ENCODE peak calls at places on chromosomes 12 and 14, in four cellular contexts. One of them, this sample, is unnamed.
A peak's percentile ranks its signal among the peaks of the same experiment; 100 is the strongest.

GRCh38 chr12:46103691-46104090 is 113.3 kb upstream of the SCAF11 start:
- DNase-seq in OCI-LY7: no peak
- DNase-seq in lower lobe of right lung: no peak
- DNase-seq in IMR-90: no peak
- DNase-seq in this sample: no peak

GRCh38 chr12:89461649-89462612 is 62.7 kb downstream of the GALNT4 start:
- DNase-seq in lower lobe of right lung: no peak
- DNase-seq in IMR-90: peak; percentile 82
- DNase-seq in OCI-LY7: peak; percentile 67
- DNase-seq in this sample: no peak

GRCh38 chr12:85835810-85836715 is at the start of gene RASSF9:
- DNase-seq in lower lobe of right lung: peak; percentile 77
- DNase-seq in OCI-LY7: no peak
- DNase-seq in IMR-90: peak; percentile 43
- DNase-seq in this sample: no peak

GRCh38 chr12:3592856-3593625 is 102.0 kb downstream of the PRMT8 start:
- DNase-seq in OCI-LY7: no peak
- DNase-seq in IMR-90: no peak
- DNase-seq in lower lobe of right lung: no peak
- DNase-seq in this sample: no peak

GRCh38 chr12:28500373-28501024 is 310.2 kb downstream of the CCDC91 start:
- DNase-seq in IMR-90: peak; percentile 62
- DNase-seq in lower lobe of right lung: no peak
- DNase-seq in OCI-LY7: no peak
- DNase-seq in this sample: no peak

GRCh38 chr14:101480747-101481530 is 80.4 kb upstream of the DIO3 start:
- DNase-seq in OCI-LY7: no peak
- DNase-seq in IMR-90: peak; percentile 82
- DNase-seq in lower lobe of right lung: peak; percentile 19
- DNase-seq in this sample: no peak

GRCh38 chr12:93502802-93503623 is 35.7 kb downstream of the MRPL42 start:
- DNase-seq in IMR-90: peak; percentile 48
- DNase-seq in OCI-LY7: peak; percentile 53
- DNase-seq in lower lobe of right lung: no peak
- DNase-seq in this sample: peak; percentile 72

GRCh38 chr14:99662846-99663245 is 17.9 kb downstream of the HHIPL1 start:
- DNase-seq in IMR-90: no peak
- DNase-seq in lower lobe of right lung: no peak
- DNase-seq in OCI-LY7: no peak
- DNase-seq in this sample: no peak

GRCh38 chr12:52692253-52692652 is 11.1 kb downstream of the KRT77 start:
- DNase-seq in IMR-90: no peak
- DNase-seq in OCI-LY7: peak; percentile 25
- DNase-seq in lower lobe of right lung: no peak
- DNase-seq in this sample: no peak

GRCh38 chr14:61553730-61554641 is 141.3 kb upstream of the HIF1A start:
- DNase-seq in lower lobe of right lung: no peak
- DNase-seq in OCI-LY7: no peak
- DNase-seq in IMR-90: peak; percentile 98
- DNase-seq in this sample: no peak

GRCh38 chr14:103142031-103142430 is 18.8 kb downstream of the TNFAIP2 start:
- DNase-seq in lower lobe of right lung: no peak
- DNase-seq in OCI-LY7: peak; percentile 63
- DNase-seq in IMR-90: no peak
- DNase-seq in this sample: no peak

GRCh38 chr12:42126963-42127362 is 17.7 kb downstream of the GXYLT1 start:
- DNase-seq in lower lobe of right lung: no peak
- DNase-seq in IMR-90: no peak
- DNase-seq in OCI-LY7: no peak
- DNase-seq in this sample: no peak

GRCh38 chr12:39510001-39510400 is 67.1 kb upstream of the KIF21A start:
- DNase-seq in IMR-90: no peak
- DNase-seq in OCI-LY7: no peak
- DNase-seq in lower lobe of right lung: no peak
- DNase-seq in this sample: no peak

DNA sequence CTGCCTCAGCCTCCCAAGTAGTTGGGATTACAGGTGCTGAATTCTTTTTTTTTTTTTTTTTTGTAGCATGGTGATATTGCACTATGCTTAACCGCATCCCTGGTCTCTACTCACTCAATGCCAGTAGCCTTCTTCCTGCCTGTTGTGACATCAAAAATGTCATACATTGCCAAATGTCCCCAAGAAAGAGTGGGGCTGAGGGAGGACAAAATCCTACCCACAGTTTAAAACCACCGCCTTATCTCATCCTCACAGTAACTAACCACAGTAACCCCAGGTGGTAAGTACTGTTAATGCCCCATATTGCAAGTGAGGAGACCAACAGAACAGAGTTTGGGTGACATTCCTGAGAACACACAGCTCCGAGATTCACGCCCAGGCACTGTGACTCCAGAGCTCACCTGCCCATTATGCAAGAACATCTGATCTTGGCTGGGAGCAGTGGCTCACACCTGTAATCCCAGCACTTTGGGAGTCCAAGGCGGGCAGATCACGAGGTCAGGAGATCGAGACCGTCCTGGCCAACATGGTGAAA is 19.6 kb downstream of the MORN3 start:
- DNase-seq in OCI-LY7: no peak
- DNase-seq in lower lobe of right lung: no peak
- DNase-seq in IMR-90: no peak
- DNase-seq in this sample: peak; percentile 44
- TF ChIP-seq CTCF in OCI-LY7: no peak
- TF ChIP-seq CTCF in lower lobe of right lung: no peak
- TF ChIP-seq CTCF in IMR-90: no peak
- TF ChIP-seq CTCF in this sample: no peak

GRCh38 chr12:130860311-130860710 is 11.6 kb upstream of the RAN start:
- DNase-seq in IMR-90: no peak
- DNase-seq in lower lobe of right lung: no peak
- DNase-seq in OCI-LY7: no peak
- DNase-seq in this sample: no peak

GRCh38 chr12:130859128-130859527 is 12.7 kb upstream of the RAN start:
- DNase-seq in OCI-LY7: no peak
- DNase-seq in lower lobe of right lung: no peak
- DNase-seq in IMR-90: no peak
- DNase-seq in this sample: no peak

GRCh38 chr12:130856088-130856487 is 15.8 kb upstream of the RAN start:
- DNase-seq in IMR-90: no peak
- DNase-seq in OCI-LY7: no peak
- DNase-seq in lower lobe of right lung: no peak
- DNase-seq in this sample: no peak

GRCh38 chr12:130862161-130862560 is 9.7 kb upstream of the RAN start:
- DNase-seq in OCI-LY7: no peak
- DNase-seq in IMR-90: no peak
- DNase-seq in lower lobe of right lung: no peak
- DNase-seq in this sample: no peak

DNA sequence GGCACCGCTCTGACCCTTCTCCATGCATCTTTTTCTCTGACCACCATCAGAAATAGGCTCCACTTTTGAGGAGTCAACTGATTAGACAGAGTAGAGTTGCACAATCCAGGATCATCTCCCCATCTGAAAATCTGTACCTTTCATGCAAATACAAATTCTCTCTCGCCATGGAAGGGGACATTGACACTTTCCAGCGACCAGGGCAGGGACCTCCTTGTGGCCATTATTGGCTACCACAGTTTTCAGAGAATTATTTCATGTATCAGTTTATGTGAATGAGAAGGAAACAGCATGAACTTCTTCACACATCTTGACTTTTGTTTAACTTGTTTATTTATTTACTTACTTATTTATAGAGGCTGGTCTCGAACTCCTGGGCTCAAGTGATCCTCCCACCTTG is 13.8 kb upstream of the RAN start:
- DNase-seq in lower lobe of right lung: no peak
- DNase-seq in IMR-90: no peak
- DNase-seq in OCI-LY7: no peak
- DNase-seq in this sample: no peak
- TF ChIP-seq CTCF in lower lobe of right lung: no peak
- TF ChIP-seq CTCF in IMR-90: no peak
- TF ChIP-seq CTCF in OCI-LY7: no peak
- TF ChIP-seq CTCF in this sample: no peak

GRCh38 chr12:108690799-108691153 is 40.5 kb downstream of the CORO1C start:
- DNase-seq in OCI-LY7: no peak
- DNase-seq in IMR-90: no peak
- DNase-seq in lower lobe of right lung: no peak
- DNase-seq in this sample: no peak

GRCh38 chr12:108689314-108690190 is 41.8 kb downstream of the CORO1C start:
- DNase-seq in lower lobe of right lung: peak; percentile 50
- DNase-seq in IMR-90: peak; percentile 55
- DNase-seq in OCI-LY7: peak; percentile 45
- DNase-seq in this sample: peak; percentile 21

GRCh38 chr12:108691154-108691994 is 39.9 kb downstream of the CORO1C start:
- DNase-seq in OCI-LY7: peak; percentile 51
- DNase-seq in lower lobe of right lung: peak; percentile 92
- DNase-seq in IMR-90: peak; percentile 99
- DNase-seq in this sample: peak; percentile 95

GRCh38 chr12:108691995-108692808 is 39.1 kb downstream of the CORO1C start:
- DNase-seq in OCI-LY7: peak; percentile 33
- DNase-seq in lower lobe of right lung: peak; percentile 59
- DNase-seq in IMR-90: peak; percentile 34
- DNase-seq in this sample: no peak

DNA sequence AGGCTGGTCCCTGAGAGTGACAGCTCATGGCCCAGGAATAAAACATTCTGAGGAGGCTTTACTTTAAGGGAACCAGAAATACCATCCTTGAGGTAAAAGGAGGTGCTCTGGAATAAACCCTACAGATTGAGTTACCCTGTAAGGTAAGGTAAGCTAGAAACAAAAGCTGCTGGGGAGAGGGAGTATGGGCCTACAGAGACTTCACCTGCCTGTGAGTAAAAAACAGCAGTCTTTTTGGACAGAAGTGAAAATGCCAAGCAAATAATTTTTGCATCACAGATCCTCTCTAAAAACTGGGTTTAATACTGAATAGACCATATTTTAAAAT is 41.2 kb downstream of the CORO1C start:
- DNase-seq in lower lobe of right lung: no peak
- DNase-seq in OCI-LY7: no peak
- DNase-seq in IMR-90: no peak
- DNase-seq in this sample: no peak
- TF ChIP-seq CTCF in lower lobe of right lung: peak; percentile 3
- TF ChIP-seq CTCF in OCI-LY7: no peak
- TF ChIP-seq CTCF in IMR-90: no peak
- TF ChIP-seq CTCF in this sample: no peak

DNA sequence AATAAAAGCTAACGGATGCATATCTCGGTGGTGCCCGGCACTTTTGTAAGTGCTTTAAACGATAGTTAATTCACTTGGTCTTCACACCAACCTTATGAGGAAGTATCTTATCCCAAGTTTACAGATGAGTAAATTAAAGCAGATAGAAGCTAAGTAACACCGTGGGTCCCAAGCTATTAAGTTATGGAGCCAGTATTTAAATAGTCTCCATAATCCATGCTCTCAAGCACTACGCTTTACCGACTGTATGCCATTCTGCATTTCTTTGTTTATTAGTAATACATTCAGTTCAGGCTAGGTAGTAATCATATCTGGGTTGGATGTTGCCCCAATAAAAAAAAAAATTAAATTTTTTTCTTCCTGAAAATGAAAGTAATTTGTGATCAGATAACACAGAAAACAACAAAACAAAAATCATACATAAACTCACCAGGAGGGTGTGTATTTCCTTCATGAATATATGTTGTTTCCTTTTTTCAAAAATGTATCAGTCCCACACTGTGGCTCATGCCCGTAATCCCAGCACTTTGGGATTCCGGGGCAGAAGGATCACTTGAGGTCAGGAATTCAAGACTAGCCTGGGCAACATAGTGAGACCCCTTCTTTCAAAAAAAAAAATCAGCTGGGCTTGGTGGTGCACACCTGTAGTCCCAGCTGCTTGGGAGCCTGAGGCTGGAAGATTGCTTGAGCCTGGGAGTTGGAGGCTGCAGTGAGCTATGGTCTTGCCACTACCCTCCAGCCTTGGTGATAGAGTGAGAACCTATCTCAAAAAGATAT is 1.4 kb upstream of the M6PR start:
- DNase-seq in lower lobe of right lung: no peak
- DNase-seq in OCI-LY7: no peak
- DNase-seq in IMR-90: no peak
- DNase-seq in this sample: no peak
- TF ChIP-seq CTCF in lower lobe of right lung: no peak
- TF ChIP-seq CTCF in OCI-LY7: no peak
- TF ChIP-seq CTCF in IMR-90: no peak
- TF ChIP-seq CTCF in this sample: peak; percentile 44

GRCh38 chr14:22559041-22559440 is 30.0 kb downstream of the DAD1 start:
- DNase-seq in IMR-90: no peak
- DNase-seq in lower lobe of right lung: no peak
- DNase-seq in OCI-LY7: no peak
- DNase-seq in this sample: no peak

GRCh38 chr14:22556990-22557623 is 31.9 kb downstream of the DAD1 start:
- DNase-seq in lower lobe of right lung: peak; percentile 90
- DNase-seq in IMR-90: peak; percentile 64
- DNase-seq in OCI-LY7: peak; percentile 93
- DNase-seq in this sample: peak; percentile 93

GRCh38 chr14:22557846-22558220 is 31.2 kb downstream of the DAD1 start:
- DNase-seq in IMR-90: no peak
- DNase-seq in lower lobe of right lung: no peak
- DNase-seq in OCI-LY7: peak; percentile 46
- DNase-seq in this sample: peak; percentile 19

GRCh38 chr14:22556021-22556989 is 32.7 kb downstream of the DAD1 start:
- DNase-seq in OCI-LY7: peak; percentile 100
- DNase-seq in IMR-90: peak; percentile 89
- DNase-seq in lower lobe of right lung: peak; percentile 80
- DNase-seq in this sample: peak; percentile 100

GRCh38 chr14:22558221-22558913 is 30.7 kb downstream of the DAD1 start:
- DNase-seq in OCI-LY7: peak; percentile 71
- DNase-seq in IMR-90: no peak
- DNase-seq in lower lobe of right lung: no peak
- DNase-seq in this sample: peak; percentile 91
- TF ChIP-seq CTCF in OCI-LY7: peak; percentile 89
- TF ChIP-seq CTCF in IMR-90: peak; percentile 8
- TF ChIP-seq CTCF in lower lobe of right lung: peak; percentile 23
- TF ChIP-seq CTCF in this sample: peak; percentile 75

GRCh38 chr12:105561981-105562726 is 231.7 kb downstream of the C12orf75 start:
- DNase-seq in OCI-LY7: no peak
- DNase-seq in lower lobe of right lung: no peak
- DNase-seq in IMR-90: peak; percentile 90
- DNase-seq in this sample: no peak
- TF ChIP-seq CTCF in OCI-LY7: no peak
- TF ChIP-seq CTCF in lower lobe of right lung: no peak
- TF ChIP-seq CTCF in IMR-90: no peak
- TF ChIP-seq CTCF in this sample: no peak

This sample was measured in activated CD8-positive, alpha-beta T cell treated with anti-CD3 and anti-CD28 coated beads for 36 hours.